ENCODE peak calls at places on chromosome 1, in five cellular contexts. One of them, this sample, is unnamed.

GRCh38 chr1:32733573-32734321 is 31.2 kb upstream of the SYNC start:
- DNase-seq in cardiac muscle cell: peak
- DNase-seq in CD8-positive, alpha-beta T cell: no peak
- DNase-seq in choroid plexus epithelial cell: peak
- DNase-seq in IMR-90: peak
- DNase-seq in this sample: no peak

GRCh38 chr1:208531003-208531750 is 287.0 kb upstream of the PLXNA2 start:
- DNase-seq in choroid plexus epithelial cell: no peak
- DNase-seq in IMR-90: no peak
- DNase-seq in cardiac muscle cell: no peak
- DNase-seq in CD8-positive, alpha-beta T cell: no peak
- DNase-seq in this sample: no peak

GRCh38 chr1:200561856-200562214 is 58.7 kb downstream of the KIF14 start:
- DNase-seq in IMR-90: no peak
- DNase-seq in CD8-positive, alpha-beta T cell: no peak
- DNase-seq in cardiac muscle cell: no peak
- DNase-seq in choroid plexus epithelial cell: no peak
- DNase-seq in this sample: no peak

GRCh38 chr1:7048395-7048794 is 263.1 kb downstream of the CAMTA1 start:
- DNase-seq in IMR-90: no peak
- DNase-seq in cardiac muscle cell: no peak
- DNase-seq in choroid plexus epithelial cell: no peak
- DNase-seq in CD8-positive, alpha-beta T cell: no peak
- DNase-seq in this sample: no peak

GRCh38 chr1:98981917-98982513 is 22.6 kb downstream of the PLPPR5 start:
- DNase-seq in choroid plexus epithelial cell: peak
- DNase-seq in CD8-positive, alpha-beta T cell: no peak
- DNase-seq in IMR-90: peak
- DNase-seq in cardiac muscle cell: peak
- DNase-seq in this sample: no peak

GRCh38 chr1:228374711-228375577 is 31.7 kb downstream of the TRIM11 start:
- DNase-seq in IMR-90: peak
- DNase-seq in CD8-positive, alpha-beta T cell: no peak
- DNase-seq in cardiac muscle cell: peak
- DNase-seq in choroid plexus epithelial cell: peak
- DNase-seq in this sample: no peak

GRCh38 chr1:167221126-167221803 is 579 bp downstream of the POU2F1 start:
- DNase-seq in cardiac muscle cell: peak
- DNase-seq in choroid plexus epithelial cell: no peak
- DNase-seq in IMR-90: no peak
- DNase-seq in CD8-positive, alpha-beta T cell: no peak
- DNase-seq in this sample: no peak

GRCh38 chr1:56540467-56540866 is 38.9 kb downstream of the PLPP3 start:
- DNase-seq in CD8-positive, alpha-beta T cell: no peak
- DNase-seq in IMR-90: no peak
- DNase-seq in choroid plexus epithelial cell: no peak
- DNase-seq in cardiac muscle cell: no peak
- DNase-seq in this sample: no peak

GRCh38 chr1:10057305-10057704 is 24.5 kb downstream of the UBE4B start:
- DNase-seq in CD8-positive, alpha-beta T cell: no peak
- DNase-seq in cardiac muscle cell: peak
- DNase-seq in IMR-90: peak
- DNase-seq in choroid plexus epithelial cell: peak
- DNase-seq in this sample: no peak

GRCh38 chr1:24392604-24392946 is 21.0 kb downstream of the STPG1 start:
- DNase-seq in IMR-90: no peak
- DNase-seq in CD8-positive, alpha-beta T cell: no peak
- DNase-seq in choroid plexus epithelial cell: no peak
- DNase-seq in cardiac muscle cell: no peak
- DNase-seq in this sample: no peak
- TF ChIP-seq CTCF in IMR-90: no peak
- TF ChIP-seq CTCF in CD8-positive, alpha-beta T cell: no peak
- TF ChIP-seq CTCF in choroid plexus epithelial cell: no peak
- TF ChIP-seq CTCF in cardiac muscle cell: no peak
- TF ChIP-seq CTCF in this sample: no peak

GRCh38 chr1:162822391-162823200 is 32.1 kb downstream of the HSD17B7 start:
- DNase-seq in choroid plexus epithelial cell: no peak
- DNase-seq in CD8-positive, alpha-beta T cell: no peak
- DNase-seq in cardiac muscle cell: no peak
- DNase-seq in IMR-90: no peak
- DNase-seq in this sample: no peak
- TF ChIP-seq CTCF in choroid plexus epithelial cell: peak
- TF ChIP-seq CTCF in CD8-positive, alpha-beta T cell: no peak
- TF ChIP-seq CTCF in cardiac muscle cell: peak
- TF ChIP-seq CTCF in IMR-90: no peak
- TF ChIP-seq CTCF in this sample: no peak

GRCh38 chr1:224051086-224051406 is 62.9 kb upstream of the FBXO28 start:
- DNase-seq in IMR-90: no peak
- DNase-seq in cardiac muscle cell: no peak
- DNase-seq in choroid plexus epithelial cell: no peak
- DNase-seq in CD8-positive, alpha-beta T cell: no peak
- DNase-seq in this sample: no peak
- TF ChIP-seq CTCF in IMR-90: no peak
- TF ChIP-seq CTCF in cardiac muscle cell: no peak
- TF ChIP-seq CTCF in choroid plexus epithelial cell: no peak
- TF ChIP-seq CTCF in CD8-positive, alpha-beta T cell: no peak
- TF ChIP-seq CTCF in this sample: no peak

GRCh38 chr1:159856576-159856975 is 5.9 kb downstream of the VSIG8 start:
- DNase-seq in cardiac muscle cell: no peak
- DNase-seq in IMR-90: no peak
- DNase-seq in CD8-positive, alpha-beta T cell: no peak
- DNase-seq in choroid plexus epithelial cell: peak
- DNase-seq in this sample: no peak

GRCh38 chr1:159853417-159853816 is 9.0 kb downstream of the VSIG8 start:
- DNase-seq in cardiac muscle cell: no peak
- DNase-seq in choroid plexus epithelial cell: peak
- DNase-seq in CD8-positive, alpha-beta T cell: no peak
- DNase-seq in IMR-90: peak
- DNase-seq in this sample: no peak

GRCh38 chr1:159854101-159854692 is 8.3 kb downstream of the VSIG8 start:
- DNase-seq in IMR-90: no peak
- DNase-seq in cardiac muscle cell: peak
- DNase-seq in CD8-positive, alpha-beta T cell: no peak
- DNase-seq in choroid plexus epithelial cell: peak
- DNase-seq in this sample: no peak

GRCh38 chr1:159855709-159856108 is 6.7 kb downstream of the VSIG8 start:
- DNase-seq in cardiac muscle cell: no peak
- DNase-seq in IMR-90: no peak
- DNase-seq in choroid plexus epithelial cell: no peak
- DNase-seq in CD8-positive, alpha-beta T cell: no peak
- DNase-seq in this sample: no peak

DNA sequence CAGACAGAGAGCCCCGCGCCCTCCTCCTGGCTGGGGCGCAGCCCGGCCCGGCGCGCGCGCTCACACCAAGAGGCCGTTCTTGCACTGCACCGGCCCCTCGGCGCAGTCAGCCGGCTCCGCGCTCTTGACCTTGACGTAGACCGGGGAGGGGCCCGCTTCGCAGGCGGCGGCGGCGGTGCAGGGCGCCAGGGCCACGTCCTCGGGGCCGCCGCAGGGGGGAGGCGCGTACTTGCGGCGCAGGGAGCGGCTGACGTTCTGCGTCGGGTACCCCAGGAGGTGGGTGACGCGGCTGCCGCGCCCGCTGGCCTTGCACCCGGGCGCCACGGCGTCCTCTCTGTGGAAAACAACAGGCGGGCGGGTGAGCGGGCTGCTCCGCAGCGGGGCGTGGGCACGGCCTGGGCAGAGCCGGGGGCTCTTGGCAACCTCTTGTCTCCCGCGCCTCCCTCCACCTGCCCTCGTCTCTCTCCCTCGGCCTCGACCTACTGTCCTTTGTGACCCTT is 7.7 kb downstream of the VSIG8 start:
- DNase-seq in IMR-90: peak
- DNase-seq in cardiac muscle cell: peak
- DNase-seq in CD8-positive, alpha-beta T cell: peak
- DNase-seq in choroid plexus epithelial cell: peak
- DNase-seq in this sample: no peak
- TF ChIP-seq CTCF in IMR-90: no peak
- TF ChIP-seq CTCF in cardiac muscle cell: no peak
- TF ChIP-seq CTCF in CD8-positive, alpha-beta T cell: no peak
- TF ChIP-seq CTCF in choroid plexus epithelial cell: no peak
- TF ChIP-seq CTCF in this sample: no peak

DNA sequence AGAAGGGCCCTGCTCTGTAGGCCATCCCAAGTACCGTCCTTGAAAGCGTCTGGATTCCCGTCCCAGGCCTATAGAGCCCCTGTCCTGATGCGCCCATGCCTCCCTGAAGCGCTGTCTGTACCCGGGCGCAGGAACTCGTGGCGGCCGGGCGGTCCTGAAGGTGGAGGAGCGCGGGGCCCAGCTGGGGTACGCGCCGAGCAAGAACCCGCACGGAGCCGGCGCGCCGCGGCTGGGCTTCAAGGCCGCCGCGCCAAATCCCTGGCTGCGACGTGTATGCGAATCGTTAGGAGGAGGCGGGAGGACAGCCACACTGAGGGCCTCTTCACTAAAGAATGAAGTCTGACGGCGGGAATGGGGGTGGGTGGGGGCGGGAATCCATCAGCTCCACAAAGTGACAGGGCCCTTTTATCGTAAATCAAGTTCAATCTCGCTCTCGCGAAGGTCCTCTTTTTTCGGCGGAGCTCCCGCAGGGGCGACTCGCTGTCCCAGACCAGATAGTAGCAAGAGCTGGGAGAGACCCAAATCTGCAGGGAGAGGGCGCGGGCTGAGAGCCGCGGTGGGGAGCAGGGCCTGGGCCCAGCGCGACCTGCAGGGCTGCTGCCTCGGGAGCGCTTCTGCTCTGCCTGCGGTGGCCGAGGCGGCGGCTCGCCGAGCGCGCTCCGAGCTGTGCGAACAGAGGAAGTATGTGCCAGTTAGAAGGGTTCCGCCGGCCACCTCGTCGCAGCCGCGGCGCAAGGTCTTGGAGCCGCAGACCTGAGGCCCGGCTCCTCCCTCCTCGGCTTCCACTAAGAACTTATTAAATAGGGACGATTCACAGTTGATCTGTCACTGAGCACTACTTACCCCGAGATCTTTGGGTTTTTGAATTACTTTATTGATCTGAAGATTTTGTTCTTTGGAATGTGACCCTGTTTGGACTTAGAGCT is 10.4 kb downstream of the BARHL2 start:
- DNase-seq in CD8-positive, alpha-beta T cell: no peak
- DNase-seq in cardiac muscle cell: peak
- DNase-seq in choroid plexus epithelial cell: no peak
- DNase-seq in IMR-90: no peak
- DNase-seq in this sample: no peak
- TF ChIP-seq CTCF in CD8-positive, alpha-beta T cell: no peak
- TF ChIP-seq CTCF in cardiac muscle cell: no peak
- TF ChIP-seq CTCF in choroid plexus epithelial cell: no peak
- TF ChIP-seq CTCF in IMR-90: no peak
- TF ChIP-seq CTCF in this sample: no peak

GRCh38 chr1:39409055-39409816 is 82.2 kb upstream of the BMP8A start:
- DNase-seq in choroid plexus epithelial cell: peak
- DNase-seq in IMR-90: peak
- DNase-seq in cardiac muscle cell: peak
- DNase-seq in CD8-positive, alpha-beta T cell: peak
- DNase-seq in this sample: no peak

GRCh38 chr1:39408641-39409054 is 82.8 kb upstream of the BMP8A start:
- DNase-seq in IMR-90: peak
- DNase-seq in choroid plexus epithelial cell: peak
- DNase-seq in CD8-positive, alpha-beta T cell: peak
- DNase-seq in cardiac muscle cell: peak
- DNase-seq in this sample: peak

GRCh38 chr1:39406533-39407478 is 84.6 kb upstream of the BMP8A start:
- DNase-seq in cardiac muscle cell: peak
- DNase-seq in CD8-positive, alpha-beta T cell: no peak
- DNase-seq in choroid plexus epithelial cell: peak
- DNase-seq in IMR-90: peak
- DNase-seq in this sample: no peak

GRCh38 chr1:39407496-39407888 is 83.9 kb upstream of the BMP8A start:
- DNase-seq in CD8-positive, alpha-beta T cell: no peak
- DNase-seq in IMR-90: no peak
- DNase-seq in choroid plexus epithelial cell: no peak
- DNase-seq in cardiac muscle cell: no peak
- DNase-seq in this sample: no peak

GRCh38 chr1:39407889-39408640 is 83.4 kb upstream of the BMP8A start:
- DNase-seq in CD8-positive, alpha-beta T cell: no peak
- DNase-seq in IMR-90: no peak
- DNase-seq in choroid plexus epithelial cell: no peak
- DNase-seq in cardiac muscle cell: no peak
- DNase-seq in this sample: no peak
- TF ChIP-seq CTCF in CD8-positive, alpha-beta T cell: no peak
- TF ChIP-seq CTCF in IMR-90: no peak
- TF ChIP-seq CTCF in choroid plexus epithelial cell: no peak
- TF ChIP-seq CTCF in cardiac muscle cell: no peak
- TF ChIP-seq CTCF in this sample: no peak